ENCODE peak calls at places on chromosomes 3 and 15, in seven cellular contexts. One of them, this sample, is unnamed.

GRCh38 chr3:158794936-158795518 is 6.8 kb upstream of the MFSD1 start:
- DNase-seq in psoas muscle: no peak
- DNase-seq in HTR-8/SVneo: peak; percentile 10
- DNase-seq in HuH-7.5: no peak
- DNase-seq in NCI-H1092 treated with DMSO at 0.1 percent for 48 hours: peak; percentile 9
- DNase-seq in NCI-H2171 treated with DMSO at 0.1 percent for 48 hours: peak; percentile 39
- DNase-seq in vagina: no peak
- DNase-seq in this sample: no peak

GRCh38 chr3:33717616-33717865 is 513 bp downstream of the CLASP2 start:
- DNase-seq in psoas muscle: no peak
- DNase-seq in HTR-8/SVneo: no peak
- DNase-seq in HuH-7.5: peak; percentile 57
- DNase-seq in NCI-H1092 treated with DMSO at 0.1 percent for 48 hours: peak; percentile 56
- DNase-seq in NCI-H2171 treated with DMSO at 0.1 percent for 48 hours: no peak
- DNase-seq in vagina: no peak
- DNase-seq in this sample: peak; percentile 79

GRCh38 chr3:116569611-116570010 is 124.3 kb upstream of the LSAMP start:
- DNase-seq in psoas muscle: no peak
- DNase-seq in HTR-8/SVneo: no peak
- DNase-seq in HuH-7.5: no peak
- DNase-seq in NCI-H1092 treated with DMSO at 0.1 percent for 48 hours: no peak
- DNase-seq in NCI-H2171 treated with DMSO at 0.1 percent for 48 hours: no peak
- DNase-seq in vagina: no peak
- DNase-seq in this sample: no peak

GRCh38 chr3:175893566-175893965 is 1034.4 kb downstream of the NAALADL2 start:
- DNase-seq in psoas muscle: no peak
- DNase-seq in HTR-8/SVneo: no peak
- DNase-seq in HuH-7.5: no peak
- DNase-seq in NCI-H1092 treated with DMSO at 0.1 percent for 48 hours: no peak
- DNase-seq in NCI-H2171 treated with DMSO at 0.1 percent for 48 hours: no peak
- DNase-seq in vagina: no peak
- DNase-seq in this sample: no peak

GRCh38 chr3:124778061-124778460 is 47.8 kb downstream of the UMPS start:
- DNase-seq in psoas muscle: no peak
- DNase-seq in HTR-8/SVneo: no peak
- DNase-seq in HuH-7.5: no peak
- DNase-seq in NCI-H1092 treated with DMSO at 0.1 percent for 48 hours: peak; percentile 51
- DNase-seq in NCI-H2171 treated with DMSO at 0.1 percent for 48 hours: no peak
- DNase-seq in vagina: no peak
- DNase-seq in this sample: peak; percentile 7

GRCh38 chr3:184944221-184944620 is 132.3 kb downstream of the VPS8 start:
- DNase-seq in psoas muscle: no peak
- DNase-seq in HTR-8/SVneo: no peak
- DNase-seq in HuH-7.5: no peak
- DNase-seq in NCI-H1092 treated with DMSO at 0.1 percent for 48 hours: no peak
- DNase-seq in NCI-H2171 treated with DMSO at 0.1 percent for 48 hours: peak; percentile 95
- DNase-seq in vagina: no peak
- DNase-seq in this sample: no peak

GRCh38 chr15:93486407-93487117 is 397.6 kb upstream of the RGMA start:
- DNase-seq in psoas muscle: peak; percentile 72
- DNase-seq in HTR-8/SVneo: no peak
- DNase-seq in HuH-7.5: no peak
- DNase-seq in NCI-H1092 treated with DMSO at 0.1 percent for 48 hours: no peak
- DNase-seq in NCI-H2171 treated with DMSO at 0.1 percent for 48 hours: no peak
- DNase-seq in vagina: no peak
- DNase-seq in this sample: no peak

GRCh38 chr15:36917411-36918267 is 182.7 kb downstream of the MEIS2 start:
- DNase-seq in psoas muscle: no peak
- DNase-seq in HTR-8/SVneo: no peak
- DNase-seq in HuH-7.5: no peak
- DNase-seq in NCI-H1092 treated with DMSO at 0.1 percent for 48 hours: no peak
- DNase-seq in NCI-H2171 treated with DMSO at 0.1 percent for 48 hours: no peak
- DNase-seq in vagina: no peak
- DNase-seq in this sample: no peak

GRCh38 chr3:14913071-14913925 is 34.1 kb upstream of the NR2C2 start:
- DNase-seq in psoas muscle: no peak
- DNase-seq in HTR-8/SVneo: no peak
- DNase-seq in HuH-7.5: no peak
- DNase-seq in NCI-H1092 treated with DMSO at 0.1 percent for 48 hours: no peak
- DNase-seq in NCI-H2171 treated with DMSO at 0.1 percent for 48 hours: no peak
- DNase-seq in vagina: no peak
- DNase-seq in this sample: no peak

GRCh38 chr15:82968066-82968465 is 15.5 kb upstream of the HOMER2 start:
- DNase-seq in psoas muscle: no peak
- DNase-seq in HTR-8/SVneo: no peak
- DNase-seq in HuH-7.5: no peak
- DNase-seq in NCI-H1092 treated with DMSO at 0.1 percent for 48 hours: no peak
- DNase-seq in NCI-H2171 treated with DMSO at 0.1 percent for 48 hours: no peak
- DNase-seq in vagina: no peak
- DNase-seq in this sample: no peak

GRCh38 chr15:25246641-25247417 is 192.0 kb downstream of the UBE3A start:
- DNase-seq in psoas muscle: peak; percentile 33
- DNase-seq in HTR-8/SVneo: no peak
- DNase-seq in HuH-7.5: no peak
- DNase-seq in NCI-H1092 treated with DMSO at 0.1 percent for 48 hours: no peak
- DNase-seq in NCI-H2171 treated with DMSO at 0.1 percent for 48 hours: no peak
- DNase-seq in vagina: no peak
- DNase-seq in this sample: peak; percentile 1

GRCh38 chr15:72782993-72783562 is 480 bp downstream of the ADPGK start:
- DNase-seq in psoas muscle: no peak
- DNase-seq in HTR-8/SVneo: no peak
- DNase-seq in HuH-7.5: no peak
- DNase-seq in NCI-H1092 treated with DMSO at 0.1 percent for 48 hours: no peak
- DNase-seq in NCI-H2171 treated with DMSO at 0.1 percent for 48 hours: peak; percentile 38
- DNase-seq in vagina: no peak
- DNase-seq in this sample: no peak

GRCh38 chr15:71812966-71813722 is 2.8 kb downstream of the NR2E3 start:
- DNase-seq in psoas muscle: no peak
- DNase-seq in HTR-8/SVneo: no peak
- DNase-seq in HuH-7.5: no peak
- DNase-seq in NCI-H1092 treated with DMSO at 0.1 percent for 48 hours: no peak
- DNase-seq in NCI-H2171 treated with DMSO at 0.1 percent for 48 hours: no peak
- DNase-seq in vagina: no peak
- DNase-seq in this sample: peak; percentile 76

GRCh38 chr15:44593042-44593736 is 56.2 kb downstream of the EIF3J start:
- DNase-seq in psoas muscle: no peak
- DNase-seq in HTR-8/SVneo: peak; percentile 28
- DNase-seq in HuH-7.5: no peak
- DNase-seq in NCI-H1092 treated with DMSO at 0.1 percent for 48 hours: no peak
- DNase-seq in NCI-H2171 treated with DMSO at 0.1 percent for 48 hours: peak; percentile 53
- DNase-seq in vagina: no peak
- DNase-seq in this sample: no peak

GRCh38 chr15:59644757-59645156 is 12.6 kb downstream of the GTF2A2 start:
- DNase-seq in psoas muscle: no peak
- DNase-seq in HTR-8/SVneo: no peak
- DNase-seq in HuH-7.5: no peak
- DNase-seq in NCI-H1092 treated with DMSO at 0.1 percent for 48 hours: no peak
- DNase-seq in NCI-H2171 treated with DMSO at 0.1 percent for 48 hours: no peak
- DNase-seq in vagina: no peak
- DNase-seq in this sample: no peak

GRCh38 chr15:42348083-42348482 is 11.2 kb upstream of the CAPN3 start:
- DNase-seq in psoas muscle: no peak
- DNase-seq in HTR-8/SVneo: no peak
- DNase-seq in HuH-7.5: no peak
- DNase-seq in NCI-H1092 treated with DMSO at 0.1 percent for 48 hours: no peak
- DNase-seq in NCI-H2171 treated with DMSO at 0.1 percent for 48 hours: no peak
- DNase-seq in vagina: no peak
- DNase-seq in this sample: no peak

GRCh38 chr3:17877299-17877698 is 134.9 kb upstream of the TBC1D5 start:
- DNase-seq in psoas muscle: no peak
- DNase-seq in HTR-8/SVneo: no peak
- DNase-seq in HuH-7.5: no peak
- DNase-seq in NCI-H1092 treated with DMSO at 0.1 percent for 48 hours: no peak
- DNase-seq in NCI-H2171 treated with DMSO at 0.1 percent for 48 hours: no peak
- DNase-seq in vagina: no peak
- DNase-seq in this sample: no peak

GRCh38 chr3:196502775-196503181 is 790 bp downstream of the RNF168 start:
- DNase-seq in psoas muscle: peak; percentile 65
- DNase-seq in HTR-8/SVneo: peak; percentile 45
- DNase-seq in HuH-7.5: no peak
- DNase-seq in NCI-H1092 treated with DMSO at 0.1 percent for 48 hours: peak; percentile 35
- DNase-seq in NCI-H2171 treated with DMSO at 0.1 percent for 48 hours: peak; percentile 51
- DNase-seq in vagina: no peak
- DNase-seq in this sample: peak; percentile 44

GRCh38 chr3:168121175-168121853 is 25.6 kb upstream of the GOLIM4 start:
- DNase-seq in psoas muscle: peak; percentile 58
- DNase-seq in HTR-8/SVneo: no peak
- DNase-seq in HuH-7.5: no peak
- DNase-seq in NCI-H1092 treated with DMSO at 0.1 percent for 48 hours: no peak
- DNase-seq in NCI-H2171 treated with DMSO at 0.1 percent for 48 hours: no peak
- DNase-seq in vagina: no peak
- DNase-seq in this sample: peak; percentile 41

GRCh38 chr3:48891606-48892005 is 7.1 kb downstream of the SLC25A20 start:
- DNase-seq in psoas muscle: no peak
- DNase-seq in HTR-8/SVneo: no peak
- DNase-seq in HuH-7.5: no peak
- DNase-seq in NCI-H1092 treated with DMSO at 0.1 percent for 48 hours: no peak
- DNase-seq in NCI-H2171 treated with DMSO at 0.1 percent for 48 hours: no peak
- DNase-seq in vagina: no peak
- DNase-seq in this sample: no peak

GRCh38 chr15:80685628-80686027 is 9.5 kb upstream of the ABHD17C start:
- DNase-seq in psoas muscle: no peak
- DNase-seq in HTR-8/SVneo: no peak
- DNase-seq in HuH-7.5: no peak
- DNase-seq in NCI-H1092 treated with DMSO at 0.1 percent for 48 hours: no peak
- DNase-seq in NCI-H2171 treated with DMSO at 0.1 percent for 48 hours: no peak
- DNase-seq in vagina: no peak
- DNase-seq in this sample: no peak

GRCh38 chr3:27485853-27486252 is 1.7 kb upstream of the SLC4A7 start:
- DNase-seq in psoas muscle: no peak
- DNase-seq in HTR-8/SVneo: no peak
- DNase-seq in HuH-7.5: no peak
- DNase-seq in NCI-H1092 treated with DMSO at 0.1 percent for 48 hours: no peak
- DNase-seq in NCI-H2171 treated with DMSO at 0.1 percent for 48 hours: peak; percentile 93
- DNase-seq in vagina: no peak
- DNase-seq in this sample: no peak

GRCh38 chr15:77819841-77820728 is 187.4 kb upstream of the LINGO1 start:
- DNase-seq in psoas muscle: no peak
- DNase-seq in HTR-8/SVneo: peak; percentile 62
- DNase-seq in HuH-7.5: peak; percentile 86
- DNase-seq in NCI-H1092 treated with DMSO at 0.1 percent for 48 hours: peak; percentile 19
- DNase-seq in NCI-H2171 treated with DMSO at 0.1 percent for 48 hours: peak; percentile 36
- DNase-seq in vagina: no peak
- DNase-seq in this sample: no peak

GRCh38 chr3:159186581-159186980 is 384.7 kb downstream of the MFSD1 start:
- DNase-seq in psoas muscle: no peak
- DNase-seq in HTR-8/SVneo: no peak
- DNase-seq in HuH-7.5: no peak
- DNase-seq in NCI-H1092 treated with DMSO at 0.1 percent for 48 hours: no peak
- DNase-seq in NCI-H2171 treated with DMSO at 0.1 percent for 48 hours: no peak
- DNase-seq in vagina: no peak
- DNase-seq in this sample: no peak

GRCh38 chr15:49984436-49984835 is 134.6 kb downstream of the ATP8B4 start:
- DNase-seq in psoas muscle: no peak
- DNase-seq in HTR-8/SVneo: no peak
- DNase-seq in HuH-7.5: no peak
- DNase-seq in NCI-H1092 treated with DMSO at 0.1 percent for 48 hours: no peak
- DNase-seq in NCI-H2171 treated with DMSO at 0.1 percent for 48 hours: no peak
- DNase-seq in vagina: no peak
- DNase-seq in this sample: no peak

GRCh38 chr15:59020321-59020720 is 32.9 kb downstream of the RNF111 start:
- DNase-seq in psoas muscle: no peak
- DNase-seq in HTR-8/SVneo: no peak
- DNase-seq in HuH-7.5: no peak
- DNase-seq in NCI-H1092 treated with DMSO at 0.1 percent for 48 hours: no peak
- DNase-seq in NCI-H2171 treated with DMSO at 0.1 percent for 48 hours: no peak
- DNase-seq in vagina: no peak
- DNase-seq in this sample: no peak

GRCh38 chr3:159640220-159640619 is 348.4 kb upstream of the IL12A start:
- DNase-seq in psoas muscle: no peak
- DNase-seq in HTR-8/SVneo: no peak
- DNase-seq in HuH-7.5: no peak
- DNase-seq in NCI-H1092 treated with DMSO at 0.1 percent for 48 hours: no peak
- DNase-seq in NCI-H2171 treated with DMSO at 0.1 percent for 48 hours: no peak
- DNase-seq in vagina: no peak
- DNase-seq in this sample: no peak

GRCh38 chr3:45968149-45968548 is 24.9 kb downstream of the CXCR6 start:
- DNase-seq in psoas muscle: no peak
- DNase-seq in HTR-8/SVneo: no peak
- DNase-seq in HuH-7.5: no peak
- DNase-seq in NCI-H1092 treated with DMSO at 0.1 percent for 48 hours: no peak
- DNase-seq in NCI-H2171 treated with DMSO at 0.1 percent for 48 hours: no peak
- DNase-seq in vagina: no peak
- DNase-seq in this sample: no peak

GRCh38 chr3:129686941-129687340 is 80.5 kb upstream of the PLXND1 start:
- DNase-seq in psoas muscle: no peak
- DNase-seq in HTR-8/SVneo: no peak
- DNase-seq in HuH-7.5: no peak
- DNase-seq in NCI-H1092 treated with DMSO at 0.1 percent for 48 hours: peak; percentile 70
- DNase-seq in NCI-H2171 treated with DMSO at 0.1 percent for 48 hours: peak; percentile 64
- DNase-seq in vagina: no peak
- DNase-seq in this sample: no peak

GRCh38 chr3:41202834-41203345 is 3.6 kb downstream of the CTNNB1 start:
- DNase-seq in psoas muscle: no peak
- DNase-seq in HTR-8/SVneo: no peak
- DNase-seq in HuH-7.5: peak; percentile 18
- DNase-seq in NCI-H1092 treated with DMSO at 0.1 percent for 48 hours: no peak
- DNase-seq in NCI-H2171 treated with DMSO at 0.1 percent for 48 hours: peak; percentile 27
- DNase-seq in vagina: no peak
- DNase-seq in this sample: no peak

GRCh38 chr15:33425149-33425548 is 114.4 kb downstream of the RYR3 start:
- DNase-seq in psoas muscle: no peak
- DNase-seq in HTR-8/SVneo: no peak
- DNase-seq in HuH-7.5: no peak
- DNase-seq in NCI-H1092 treated with DMSO at 0.1 percent for 48 hours: no peak
- DNase-seq in NCI-H2171 treated with DMSO at 0.1 percent for 48 hours: no peak
- DNase-seq in vagina: no peak
- DNase-seq in this sample: no peak

GRCh38 chr3:175005881-175006280 is 146.7 kb downstream of the NAALADL2 start:
- DNase-seq in psoas muscle: no peak
- DNase-seq in HTR-8/SVneo: no peak
- DNase-seq in HuH-7.5: no peak
- DNase-seq in NCI-H1092 treated with DMSO at 0.1 percent for 48 hours: peak; percentile 32
- DNase-seq in NCI-H2171 treated with DMSO at 0.1 percent for 48 hours: peak; percentile 69
- DNase-seq in vagina: no peak
- DNase-seq in this sample: no peak

GRCh38 chr15:59268980-59269472 is 62.4 kb downstream of the LDHAL6B start:
- DNase-seq in psoas muscle: no peak
- DNase-seq in HTR-8/SVneo: no peak
- DNase-seq in HuH-7.5: no peak
- DNase-seq in NCI-H1092 treated with DMSO at 0.1 percent for 48 hours: no peak
- DNase-seq in NCI-H2171 treated with DMSO at 0.1 percent for 48 hours: no peak
- DNase-seq in vagina: no peak
- DNase-seq in this sample: no peak